ENCODE peak calls at places on chromosomes 11 and 22, in nine cellular contexts. D is stimulated activated CD4-positive, alpha-beta T cell treated with anti-CD3 and anti-CD28 coated beads, Interleukin-1b, Interleukin-23, amount 100 ng/mL, for 1 hour; V is Kasumi-1; B is NCI-H460; M is kidney glomerular epithelial cell; W is RKO; J is activated naive CD8-positive, alpha-beta T cell treated with anti-CD3 and anti-CD28 coated beads for 36 hours; R is stomach; I is SK-MEL-5. F is an unnamed sample.

GRCh38 chr11:125561924-125562323 is 7.4 kb upstream of the EI24 start:
- DNase-seq in W (no peak), B (no peak), V (no peak), I (no peak), M (no peak), D (no peak), J (no peak), R (no peak), F (no peak)

GRCh38 chr22:43622886-43623285 is 189.2 kb downstream of the EFCAB6 start:
- DNase-seq in M (no peak), J (no peak), W (no peak), V (no peak), D (no peak), B (no peak), I (no peak), R (no peak), F (no peak)

GRCh38 chr11:107741044-107741823 is 29.4 kb upstream of the SLN start:
- DNase-seq in M (peak; percentile 14), B (peak; percentile 3), J (no peak), I (peak; percentile 58), R (no peak), D (no peak), V (peak; percentile 63), W (no peak), F (no peak)

GRCh38 chr11:45961841-45962240 is 39.4 kb downstream of the LARGE2 start:
- DNase-seq in R (no peak), B (no peak), V (peak; percentile 3), D (no peak), J (no peak), M (no peak), I (no peak), W (no peak), F (no peak)

GRCh38 chr11:84830372-84830771 is 796.8 kb downstream of the DLG2 start:
- DNase-seq in W (no peak), M (no peak), B (no peak), D (no peak), I (no peak), V (no peak), R (no peak), J (no peak), F (no peak)

GRCh38 chr11:134938212-134938611 is 526.2 kb upstream of the B3GAT1 start:
- DNase-seq in I (no peak), M (no peak), W (no peak), B (no peak), R (no peak), V (no peak), J (no peak), D (no peak), F (no peak)

GRCh38 chr11:75280770-75281468 is 40.3 kb downstream of the TPBGL start:
- DNase-seq in M (no peak), I (no peak), D (no peak), V (no peak), B (no peak), R (no peak), J (no peak), W (no peak), F (no peak)

GRCh38 chr11:118342503-118343161 is at the start of gene CD3D:
- DNase-seq in D (peak; percentile 55), I (no peak), B (no peak), R (no peak), W (no peak), J (peak; percentile 74), M (no peak), V (no peak), F (peak; percentile 94)

GRCh38 chr22:22761606-22761962 is 117.2 kb downstream of the GGTLC2 start:
- DNase-seq in M (no peak), B (no peak), R (no peak), V (no peak), W (no peak), D (no peak), I (no peak), J (no peak), F (no peak)

GRCh38 chr11:118918686-118919280 is 6.9 kb downstream of the BCL9L start:
- DNase-seq in B (no peak), W (no peak), M (no peak), V (peak; percentile 12), D (no peak), R (no peak), I (no peak), J (no peak), F (no peak)

GRCh38 chr22:45469573-45470383 is 32.9 kb upstream of the FBLN1 start:
- DNase-seq in M (no peak), J (no peak), W (no peak), B (no peak), V (no peak), I (no peak), D (no peak), R (no peak), F (no peak)

GRCh38 chr22:49881856-49882255 is 28.2 kb downstream of the ZBED4 start:
- DNase-seq in I (no peak), W (no peak), M (no peak), B (no peak), V (no peak), R (no peak), D (no peak), J (no peak), F (no peak)

GRCh38 chr11:61923166-61924015 is 6.0 kb upstream of the RAB3IL1 start:
- DNase-seq in B (no peak), R (peak; percentile 64), V (peak; percentile 39), I (peak; percentile 60), D (no peak), M (no peak), W (no peak), J (no peak), F (no peak)

GRCh38 chr11:119417726-119418540 is 5.0 kb downstream of the THY1 start:
- DNase-seq in R (no peak), D (no peak), B (no peak), M (peak; percentile 88), V (no peak), W (no peak), I (no peak), J (no peak), F (no peak)

GRCh38 chr22:47678667-47679287 is 916.3 kb downstream of the TBC1D22A start:
- DNase-seq in J (no peak), W (no peak), R (no peak), I (no peak), V (no peak), D (no peak), B (no peak), M (no peak), F (no peak)

GRCh38 chr22:39282642-39283311 is 36.6 kb downstream of the RPL3 start:
- DNase-seq in B (no peak), D (no peak), M (no peak), V (no peak), W (no peak), J (no peak), I (no peak), R (no peak), F (no peak)

GRCh38 chr11:127627629-127628462 is 627.3 kb upstream of the KIRREL3 start:
- DNase-seq in W (no peak), B (no peak), M (no peak), R (no peak), V (no peak), I (no peak), D (no peak), J (no peak), F (no peak)

F was measured in CD4-positive, alpha-beta memory T cell.